ENCODE peak calls at places on chromosomes 16 and 17, in six cellular contexts. One of them, this sample, is unnamed.

GRCh38 chr16:2842340-2843000 is 12.4 kb downstream of the ZG16B start:
- DNase-seq in activated T-cell treated with anti-CD3 and anti-CD28 coated beads, Interleukin-2, amount 50 U/mL, for 72 hours: peak
- DNase-seq in posterior cingulate gyrus: no peak
- DNase-seq in activated gamma-delta T cell treated with Interleukin-2 at 50 U/mL for 16 hours: peak
- DNase-seq in small intestine: peak
- DNase-seq in substantia nigra: peak
- DNase-seq in this sample: peak

GRCh38 chr17:40073454-40074174 is 10.8 kb downstream of the THRA start:
- DNase-seq in activated T-cell treated with anti-CD3 and anti-CD28 coated beads, Interleukin-2, amount 50 U/mL, for 72 hours: no peak
- DNase-seq in posterior cingulate gyrus: no peak
- DNase-seq in activated gamma-delta T cell treated with Interleukin-2 at 50 U/mL for 16 hours: no peak
- DNase-seq in small intestine: no peak
- DNase-seq in substantia nigra: no peak
- DNase-seq in this sample: peak

GRCh38 chr17:27973258-27974044 is 69.0 kb upstream of the NLK start:
- DNase-seq in activated T-cell treated with anti-CD3 and anti-CD28 coated beads, Interleukin-2, amount 50 U/mL, for 72 hours: no peak
- DNase-seq in posterior cingulate gyrus: no peak
- DNase-seq in activated gamma-delta T cell treated with Interleukin-2 at 50 U/mL for 16 hours: no peak
- DNase-seq in small intestine: no peak
- DNase-seq in substantia nigra: no peak
- DNase-seq in this sample: no peak

GRCh38 chr16:14455577-14455976 is 174.5 kb downstream of the PARN start:
- DNase-seq in activated T-cell treated with anti-CD3 and anti-CD28 coated beads, Interleukin-2, amount 50 U/mL, for 72 hours: no peak
- DNase-seq in posterior cingulate gyrus: no peak
- DNase-seq in activated gamma-delta T cell treated with Interleukin-2 at 50 U/mL for 16 hours: no peak
- DNase-seq in small intestine: peak
- DNase-seq in substantia nigra: no peak
- DNase-seq in this sample: no peak

GRCh38 chr16:13291934-13292333 is 390.5 kb downstream of the SHISA9 start:
- DNase-seq in activated T-cell treated with anti-CD3 and anti-CD28 coated beads, Interleukin-2, amount 50 U/mL, for 72 hours: no peak
- DNase-seq in posterior cingulate gyrus: no peak
- DNase-seq in activated gamma-delta T cell treated with Interleukin-2 at 50 U/mL for 16 hours: no peak
- DNase-seq in small intestine: no peak
- DNase-seq in substantia nigra: no peak
- DNase-seq in this sample: no peak

GRCh38 chr16:715448-716249 is 731 bp downstream of the METRN start:
- DNase-seq in activated T-cell treated with anti-CD3 and anti-CD28 coated beads, Interleukin-2, amount 50 U/mL, for 72 hours: peak
- DNase-seq in posterior cingulate gyrus: no peak
- DNase-seq in activated gamma-delta T cell treated with Interleukin-2 at 50 U/mL for 16 hours: no peak
- DNase-seq in small intestine: no peak
- DNase-seq in substantia nigra: peak
- DNase-seq in this sample: no peak

GRCh38 chr16:11163761-11164261 is 92.2 kb downstream of the SOCS1 start:
- DNase-seq in activated T-cell treated with anti-CD3 and anti-CD28 coated beads, Interleukin-2, amount 50 U/mL, for 72 hours: no peak
- DNase-seq in posterior cingulate gyrus: no peak
- DNase-seq in activated gamma-delta T cell treated with Interleukin-2 at 50 U/mL for 16 hours: no peak
- DNase-seq in small intestine: no peak
- DNase-seq in substantia nigra: no peak
- DNase-seq in this sample: no peak

GRCh38 chr17:76268991-76269981 is 4.1 kb downstream of the UBALD2 start:
- DNase-seq in activated T-cell treated with anti-CD3 and anti-CD28 coated beads, Interleukin-2, amount 50 U/mL, for 72 hours: no peak
- DNase-seq in posterior cingulate gyrus: no peak
- DNase-seq in activated gamma-delta T cell treated with Interleukin-2 at 50 U/mL for 16 hours: no peak
- DNase-seq in small intestine: no peak
- DNase-seq in substantia nigra: no peak
- DNase-seq in this sample: no peak

GRCh38 chr17:7841309-7841621 is 7.2 kb downstream of the KDM6B start:
- DNase-seq in activated T-cell treated with anti-CD3 and anti-CD28 coated beads, Interleukin-2, amount 50 U/mL, for 72 hours: no peak
- DNase-seq in posterior cingulate gyrus: no peak
- DNase-seq in activated gamma-delta T cell treated with Interleukin-2 at 50 U/mL for 16 hours: no peak
- DNase-seq in small intestine: no peak
- DNase-seq in substantia nigra: no peak
- DNase-seq in this sample: no peak